ENCODE peak calls at places on chromosomes 1 and 21, in four cellular contexts. D is AG09309, U is WTC11, I is fibroblast of lung. T is an unnamed sample.

GRCh38 chr1:1901641-1902294 is 10.9 kb upstream of the GNB1 start:
- DNase-seq in D (no peak), U (no peak), I (no peak), T (no peak)

GRCh38 chr1:66589326-66589725 is 55.4 kb downstream of the SGIP1 start:
- DNase-seq in D (no peak), U (no peak), I (no peak), T (no peak)

GRCh38 chr1:244651956-244652698 is 799 bp upstream of the DESI2 start:
- DNase-seq in D (no peak), U (no peak), I (peak), T (no peak)

GRCh38 chr1:113993072-113993471 is 13.8 kb downstream of the OLFML3 start:
- DNase-seq in D (no peak), U (no peak), I (no peak), T (no peak)

GRCh38 chr1:213127074-213127473 is 76.0 kb downstream of the RPS6KC1 start:
- DNase-seq in D (no peak), U (no peak), I (no peak), T (no peak)

GRCh38 chr1:65824103-65824502 is 31.4 kb downstream of the PDE4B start:
- DNase-seq in D (no peak), U (no peak), I (no peak), T (no peak)

GRCh38 chr1:154419620-154420020 is 14.5 kb downstream of the IL6R start:
- DNase-seq in D (peak), U (no peak), I (peak), T (no peak)

GRCh38 chr21:25700741-25701140 is 34.0 kb downstream of the ATP5PF start:
- DNase-seq in D (no peak), U (no peak), I (no peak), T (no peak)

GRCh38 chr21:17270234-17270633 is 242.6 kb upstream of the CXADR start:
- DNase-seq in D (peak), U (no peak), I (peak), T (no peak)

GRCh38 chr1:90357980-90358379 is 359.1 kb downstream of the BARHL2 start:
- DNase-seq in D (no peak), U (no peak), I (no peak), T (no peak)

GRCh38 chr21:41090981-41091380 is 77.0 kb upstream of the BACE2 start:
- DNase-seq in D (no peak), U (no peak), I (no peak), T (no peak)

GRCh38 chr1:66519988-66520387 is 14.0 kb upstream of the SGIP1 start:
- DNase-seq in D (no peak), U (no peak), I (no peak), T (no peak)

GRCh38 chr21:38258803-38259485 is 2.2 kb downstream of the KCNJ15 start:
- DNase-seq in D (peak), U (no peak), I (peak), T (no peak)

GRCh38 chr1:41342774-41343355 is 18.4 kb upstream of the FOXO6 start:
- DNase-seq in D (no peak), U (no peak), I (no peak), T (no peak)

GRCh38 chr1:217052196-217052595 is 329.0 kb upstream of the ESRRG start:
- DNase-seq in D (no peak), U (no peak), I (no peak), T (no peak)

DNA sequence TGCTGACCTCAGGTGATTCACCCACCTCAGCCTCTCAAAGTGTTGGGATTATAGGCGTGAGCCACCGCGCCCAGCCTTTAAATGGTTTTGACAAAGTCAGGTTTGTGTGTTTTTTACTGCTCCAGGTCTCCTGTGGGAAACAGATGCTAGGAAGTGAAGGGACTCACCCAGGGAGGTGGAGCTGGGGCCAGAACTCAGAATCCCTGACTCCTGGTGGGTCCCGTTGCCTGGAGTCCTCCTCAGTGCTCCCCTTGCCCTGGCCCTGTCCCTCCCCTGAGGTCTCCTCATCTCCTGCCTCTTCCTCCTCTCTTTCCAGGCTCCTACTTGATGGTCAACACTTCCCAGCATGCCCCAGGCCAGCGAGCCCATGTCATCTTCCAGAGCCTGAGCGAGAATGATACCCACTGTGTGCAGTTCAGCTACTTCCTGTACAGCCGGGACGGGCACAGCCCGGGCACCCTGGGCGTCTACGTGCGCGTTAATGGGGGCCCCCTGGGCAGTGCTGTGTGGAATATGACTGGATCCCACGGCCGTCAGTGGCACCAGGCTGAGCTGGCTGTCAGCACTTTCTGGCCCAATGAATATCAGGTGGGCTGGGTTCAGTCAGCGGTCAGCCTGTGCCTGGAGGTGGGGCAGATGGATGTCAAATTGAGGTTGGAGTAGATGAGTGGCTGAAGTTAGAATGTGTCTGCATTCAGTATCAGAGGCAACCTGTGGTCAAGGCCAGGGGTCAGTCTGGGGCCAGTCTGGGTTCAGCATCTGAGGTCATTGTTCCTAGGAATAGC is 22.1 kb downstream of the PTPRU start:
- DNase-seq in D (no peak), U (peak), I (no peak), T (no peak)
- TF ChIP-seq CTCF in D (no peak), U (no peak), I (no peak), T (no peak)

DNA sequence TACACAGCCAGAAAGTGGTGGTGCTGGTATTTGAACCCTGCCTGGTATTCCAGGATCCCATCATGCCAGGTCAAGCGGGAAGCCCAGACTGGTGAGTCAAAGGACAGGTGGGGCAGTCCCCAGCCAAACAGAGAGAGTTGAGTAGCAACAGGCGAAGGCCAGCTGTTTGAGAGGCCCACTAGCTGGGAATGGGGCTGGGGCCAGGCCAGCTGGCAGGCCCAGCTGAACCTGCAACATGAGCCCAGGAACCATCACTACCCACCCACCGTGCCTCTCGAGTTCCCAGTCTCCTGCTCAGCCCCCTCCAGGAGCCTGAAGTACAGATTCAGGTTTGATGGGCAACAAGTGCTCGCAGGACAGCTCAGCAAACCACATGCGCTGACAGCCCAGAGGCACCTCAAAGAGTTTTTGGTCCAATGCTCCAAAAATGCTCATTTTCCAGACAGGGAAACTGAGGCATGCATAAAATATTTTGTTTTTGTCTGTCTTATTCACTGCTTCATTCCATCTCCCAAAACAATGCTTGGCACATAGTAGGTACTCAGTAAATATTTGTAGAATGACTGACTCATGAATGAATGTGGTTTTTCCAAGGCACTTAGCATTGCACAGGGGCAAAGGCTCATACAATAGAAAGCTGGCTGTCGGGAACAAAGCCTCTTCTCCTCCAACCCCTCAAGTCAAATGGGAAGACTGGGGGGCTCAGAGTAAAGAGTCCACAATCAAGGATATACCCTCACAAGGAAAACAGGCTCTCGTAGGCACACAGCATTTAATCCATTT is 42.5 kb upstream of the CLIC4 start:
- DNase-seq in D (no peak), U (no peak), I (peak), T (no peak)
- TF ChIP-seq CTCF in D (no peak), U (no peak), I (no peak), T (no peak)

DNA sequence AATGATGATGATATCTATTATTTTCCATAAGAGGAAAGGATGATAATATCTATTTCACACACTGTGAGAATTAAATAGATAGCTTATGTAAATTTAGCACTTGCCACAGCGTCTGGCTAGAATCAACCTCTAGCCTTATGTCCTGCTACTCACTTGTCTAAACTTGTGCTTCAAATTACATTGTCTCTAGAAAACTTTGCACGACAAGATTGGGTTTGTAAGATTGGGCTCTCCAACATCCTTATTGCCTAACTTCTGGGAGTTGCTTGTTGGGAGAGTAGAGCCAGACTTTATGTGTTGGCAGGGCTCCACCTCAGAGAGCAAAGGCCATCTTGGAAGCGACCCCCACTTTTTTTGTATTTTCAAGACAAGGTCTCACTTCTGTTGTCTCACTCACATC is 50.0 kb upstream of the POGK start:
- DNase-seq in D (no peak), U (no peak), I (no peak), T (no peak)
- TF ChIP-seq CTCF in D (no peak), U (no peak), I (no peak), T (no peak)

GRCh38 chr1:39438002-39438401 is 53.4 kb upstream of the BMP8A start:
- DNase-seq in D (no peak), U (no peak), I (no peak), T (no peak)

GRCh38 chr1:39436842-39437241 is 54.6 kb upstream of the BMP8A start:
- DNase-seq in D (no peak), U (no peak), I (no peak), T (no peak)

GRCh38 chr1:39445573-39445972 is 45.9 kb upstream of the BMP8A start:
- DNase-seq in D (no peak), U (no peak), I (no peak), T (no peak)

DNA sequence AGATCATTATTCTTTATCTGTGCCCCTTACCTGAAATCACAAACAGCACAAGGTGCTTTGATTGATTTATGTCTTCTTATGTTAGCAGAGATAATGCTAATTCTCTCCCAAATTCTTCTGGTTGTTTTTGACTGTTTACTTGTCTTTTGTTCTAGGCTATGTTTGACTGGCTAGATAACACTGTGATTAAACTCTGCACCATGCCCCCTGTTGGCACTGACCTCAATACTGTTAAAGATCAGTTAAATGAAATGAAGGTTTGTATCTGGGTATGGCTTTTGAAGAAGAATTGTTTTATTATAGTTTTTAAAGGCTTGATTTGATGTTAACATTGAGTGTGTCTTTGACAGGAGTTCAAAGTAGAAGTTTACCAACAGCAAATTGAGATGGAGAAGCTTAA is 49.6 kb upstream of the BMP8A start:
- DNase-seq in D (no peak), U (no peak), I (no peak), T (no peak)
- TF ChIP-seq CTCF in D (no peak), U (no peak), I (no peak), T (no peak)